ENCODE peak calls at places on chromosomes 1 and 21, in six cellular contexts. H is ovary, G is heart right ventricle, Q is HCT116, I is IMR-90, T is upper lobe of right lung. J is an unnamed sample. For H3K9me3, the result is how much of the 10 kb centered on the place peaks cover.

GRCh38 chr21:44332965-44333364 is 6.2 kb downstream of the CFAP410 start:
- DNase-seq in H (peak), G (no peak), Q (no peak), I (no peak), T (no peak), J (no peak)

GRCh38 chr21:20789696-20790095 is 208.5 kb upstream of the NCAM2 start:
- DNase-seq in H (no peak), G (no peak), Q (no peak), I (no peak), T (no peak), J (no peak)

GRCh38 chr1:21931171-21932093 is 5.7 kb downstream of the HSPG2 start:
- DNase-seq in H (peak), G (no peak), Q (peak), I (peak), T (peak), J (no peak)

GRCh38 chr1:30405631-30406212 is 317.7 kb downstream of the MATN1 start:
- DNase-seq in H (no peak), G (no peak), Q (no peak), I (no peak), T (peak), J (no peak)

GRCh38 chr1:87642581-87643129 is 314.0 kb downstream of the LMO4 start:
- DNase-seq in H (no peak), G (no peak), Q (no peak), I (peak), T (no peak), J (no peak)

GRCh38 chr1:233935277-233935868 is 30.9 kb downstream of the SLC35F3 start:
- DNase-seq in H (no peak), G (no peak), Q (no peak), I (no peak), T (no peak), J (no peak)

GRCh38 chr1:202237052-202237451 is 43.5 kb downstream of the LGR6 start:
- DNase-seq in H (no peak), G (no peak), Q (peak), I (peak), T (peak), J (peak)

GRCh38 chr1:20370628-20371200 is 80.0 kb downstream of the VWA5B1 start:
- DNase-seq in H (no peak), G (no peak), Q (no peak), I (no peak), T (no peak), J (peak)

GRCh38 chr1:212512731-212513559 is 80.2 kb downstream of the NENF start:
- DNase-seq in H (no peak), G (no peak), Q (peak), I (peak), T (no peak), J (no peak)

GRCh38 chr1:15736666-15737229 is 690 bp downstream of the SLC25A34 start:
- DNase-seq in H (no peak), G (no peak), Q (no peak), I (no peak), T (no peak), J (no peak)

GRCh38 chr1:151828931-151829330 is 2.7 kb downstream of the RORC start:
- DNase-seq in H (peak), G (peak), Q (no peak), I (peak), T (no peak), J (peak)

GRCh38 chr1:197797010-197797409 is 21.7 kb upstream of the DENND1B start:
- DNase-seq in H (no peak), G (no peak), Q (no peak), I (no peak), T (no peak), J (no peak)
- H3K9me3 ChIP-seq in H (under half), G (under half), Q (under half), I (under half), T (under half), J (under half)

GRCh38 chr1:2821970-2822620 is 20.6 kb upstream of the TTC34 start:
- DNase-seq in H (peak), G (peak), Q (no peak), I (no peak), T (no peak), J (peak)

GRCh38 chr1:2821373-2821955 is 20.0 kb upstream of the TTC34 start:
- DNase-seq in H (no peak), G (no peak), Q (no peak), I (no peak), T (no peak), J (no peak)

GRCh38 chr1:2820731-2821372 is 19.4 kb upstream of the TTC34 start:
- DNase-seq in H (no peak), G (no peak), Q (no peak), I (no peak), T (no peak), J (no peak)

GRCh38 chr1:2823921-2824660 is 22.6 kb upstream of the TTC34 start:
- DNase-seq in H (no peak), G (no peak), Q (no peak), I (no peak), T (no peak), J (no peak)

DNA sequence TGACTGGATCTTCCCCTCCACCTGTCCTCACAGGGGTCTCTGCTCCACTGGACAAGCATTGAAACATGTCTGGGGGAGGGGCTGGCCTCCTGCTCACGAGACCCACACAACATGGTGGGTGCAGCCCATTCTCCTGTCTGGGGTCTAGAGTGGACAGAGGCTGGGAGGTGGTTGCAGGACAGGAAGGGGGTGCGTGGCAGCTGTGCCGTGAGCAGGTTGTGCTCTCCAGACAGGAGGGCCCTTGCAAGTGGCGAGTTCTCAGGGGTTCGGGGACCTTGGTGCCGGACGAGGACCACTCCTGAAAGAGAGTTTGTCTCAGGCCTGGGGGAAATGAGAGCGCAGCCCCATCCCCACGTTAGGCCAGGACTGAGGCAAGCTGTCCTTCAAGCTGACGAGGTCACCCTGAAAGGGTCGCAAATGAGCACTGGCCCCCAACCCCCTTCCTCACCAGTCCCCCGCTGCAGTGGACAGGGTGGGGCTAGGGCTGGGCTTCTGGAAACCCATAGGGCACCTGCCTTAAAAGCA is 21.2 kb upstream of the TTC34 start:
- DNase-seq in H (no peak), G (no peak), Q (no peak), I (no peak), T (no peak), J (no peak)
- H3K9me3 ChIP-seq in H (under half), G (under half), Q (under half), I (half or more), T (under half), J (under half)

GRCh38 chr21:36780861-36781260 is 81.9 kb downstream of the SIM2 start:
- DNase-seq in H (no peak), G (no peak), Q (no peak), I (no peak), T (no peak), J (no peak)
- H3K9me3 ChIP-seq in H (under half), G (under half), Q (under half), I (under half), T (under half), J (under half)

GRCh38 chr1:153515504-153516394 is 20.0 kb downstream of the S100A6 start:
- DNase-seq in H (no peak), G (no peak), Q (no peak), I (no peak), T (peak), J (no peak)
- H3K9me3 ChIP-seq in H (under half), G (under half), Q (under half), I (under half), T (under half), J (under half)

GRCh38 chr1:4207842-4208692 is 308.0 kb upstream of the C1orf174 start:
- DNase-seq in H (no peak), G (no peak), Q (no peak), I (no peak), T (no peak), J (no peak)

GRCh38 chr1:4207183-4207582 is 307.1 kb upstream of the C1orf174 start:
- DNase-seq in H (no peak), G (no peak), Q (no peak), I (no peak), T (no peak), J (no peak)

DNA sequence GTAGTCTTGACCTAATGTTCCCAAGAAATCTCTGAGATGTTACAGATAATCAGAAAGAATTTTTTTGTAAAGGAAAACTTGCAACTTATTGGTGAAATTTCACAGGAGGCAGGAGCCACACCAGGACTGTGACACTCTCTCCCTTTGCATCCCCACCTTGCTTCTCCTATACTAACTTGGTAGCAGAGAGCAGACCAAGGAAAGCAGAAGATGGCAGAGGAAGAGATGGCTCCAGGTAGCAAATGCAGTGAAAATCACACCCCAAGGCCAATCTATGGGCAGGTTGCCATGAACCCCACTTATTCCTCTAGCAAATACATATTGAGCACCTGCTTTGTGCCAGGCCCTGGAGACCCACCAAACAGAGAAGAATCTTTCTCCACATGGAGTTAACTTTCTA is 303.4 kb upstream of the C1orf174 start:
- DNase-seq in H (no peak), G (no peak), Q (no peak), I (no peak), T (no peak), J (no peak)
- H3K9me3 ChIP-seq in H (under half), G (under half), Q (under half), I (under half), T (under half), J (under half)

GRCh38 chr1:4600615-4601460 is 53.6 kb upstream of the AJAP1 start:
- DNase-seq in H (no peak), G (no peak), Q (no peak), I (no peak), T (no peak), J (no peak)
- H3K9me3 ChIP-seq in H (under half), G (under half), Q (under half), I (under half), T (under half), J (under half)

DNA sequence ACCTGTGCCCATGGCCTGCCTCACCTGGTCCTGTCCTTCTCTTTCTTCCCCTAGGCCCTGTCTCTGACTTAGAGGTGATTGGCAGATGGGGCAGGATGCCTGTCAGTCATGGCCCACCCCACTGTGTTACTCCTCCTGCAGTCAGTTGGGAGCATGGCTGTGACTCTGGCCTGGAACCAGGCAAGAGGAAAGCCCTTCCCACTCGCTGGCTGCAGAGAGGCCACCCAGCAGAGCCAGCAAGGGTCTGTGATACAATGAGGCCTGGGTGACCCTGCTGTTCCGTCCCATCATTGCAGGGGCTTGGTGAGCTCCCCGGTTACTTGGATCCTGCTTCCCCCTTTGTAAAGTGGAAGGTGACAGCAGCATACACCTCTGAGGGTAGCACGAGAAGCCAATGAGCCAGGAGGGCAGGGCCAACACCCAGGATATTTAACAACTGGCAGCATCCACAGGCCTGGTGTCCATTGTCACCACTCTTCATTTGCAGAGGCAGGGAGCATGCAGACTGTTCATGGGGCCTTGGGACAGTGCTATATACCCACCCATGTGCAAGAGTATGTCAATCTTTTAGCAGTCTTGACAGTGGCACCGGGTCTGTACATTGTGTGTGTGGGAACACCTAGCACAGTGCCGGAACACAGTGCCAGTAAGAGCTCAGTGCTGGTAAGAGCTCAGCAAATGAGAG is 191.0 kb upstream of the C1orf174 start:
- DNase-seq in H (no peak), G (no peak), Q (no peak), I (no peak), T (no peak), J (no peak)
- H3K9me3 ChIP-seq in H (under half), G (under half), Q (under half), I (half or more), T (under half), J (under half)

J was measured in BE2C.